ENCODE peak calls at places on chromosomes 7 and 10, in six cellular contexts. One of them, this sample, is unnamed.

GRCh38 chr10:89274928-89275327 is 23.4 kb upstream of the LIPA start:
- DNase-seq in SW 1271: no peak
- DNase-seq in activated CD4-positive, alpha-beta T cell treated with anti-CD3 and anti-CD28 coated beads, Interleukin-2, amount 50 U/mL, for 4 hours: no peak
- DNase-seq in type B pancreatic cell: no peak
- DNase-seq in activated T-cell treated with anti-CD3 and anti-CD28 coated beads, Interleukin-2, amount 50 U/mL, for 48 hours: no peak
- DNase-seq in stimulated activated CD8-positive, alpha-beta memory T cell treated with anti-CD3 and anti-CD28 coated beads, Interleukin-15, amount 100 ng/mL, for 24 hours: no peak
- DNase-seq in this sample: no peak

GRCh38 chr10:95464280-95464679 is 96.9 kb downstream of the SORBS1 start:
- DNase-seq in activated CD4-positive, alpha-beta T cell treated with anti-CD3 and anti-CD28 coated beads, Interleukin-2, amount 50 U/mL, for 4 hours: no peak
- DNase-seq in SW 1271: no peak
- DNase-seq in activated T-cell treated with anti-CD3 and anti-CD28 coated beads, Interleukin-2, amount 50 U/mL, for 48 hours: no peak
- DNase-seq in type B pancreatic cell: no peak
- DNase-seq in stimulated activated CD8-positive, alpha-beta memory T cell treated with anti-CD3 and anti-CD28 coated beads, Interleukin-15, amount 100 ng/mL, for 24 hours: no peak
- DNase-seq in this sample: no peak

GRCh38 chr7:132257253-132257652 is 319.0 kb downstream of the PLXNA4 start:
- DNase-seq in stimulated activated CD8-positive, alpha-beta memory T cell treated with anti-CD3 and anti-CD28 coated beads, Interleukin-15, amount 100 ng/mL, for 24 hours: no peak
- DNase-seq in activated CD4-positive, alpha-beta T cell treated with anti-CD3 and anti-CD28 coated beads, Interleukin-2, amount 50 U/mL, for 4 hours: no peak
- DNase-seq in activated T-cell treated with anti-CD3 and anti-CD28 coated beads, Interleukin-2, amount 50 U/mL, for 48 hours: no peak
- DNase-seq in type B pancreatic cell: no peak
- DNase-seq in SW 1271: no peak
- DNase-seq in this sample: no peak

GRCh38 chr10:66882271-66882670 is 43.6 kb upstream of the LRRTM3 start:
- DNase-seq in stimulated activated CD8-positive, alpha-beta memory T cell treated with anti-CD3 and anti-CD28 coated beads, Interleukin-15, amount 100 ng/mL, for 24 hours: no peak
- DNase-seq in activated T-cell treated with anti-CD3 and anti-CD28 coated beads, Interleukin-2, amount 50 U/mL, for 48 hours: no peak
- DNase-seq in activated CD4-positive, alpha-beta T cell treated with anti-CD3 and anti-CD28 coated beads, Interleukin-2, amount 50 U/mL, for 4 hours: no peak
- DNase-seq in SW 1271: no peak
- DNase-seq in type B pancreatic cell: no peak
- DNase-seq in this sample: no peak

GRCh38 chr7:75654855-75655254 is 83.9 kb downstream of the HIP1 start:
- DNase-seq in stimulated activated CD8-positive, alpha-beta memory T cell treated with anti-CD3 and anti-CD28 coated beads, Interleukin-15, amount 100 ng/mL, for 24 hours: no peak
- DNase-seq in SW 1271: no peak
- DNase-seq in activated CD4-positive, alpha-beta T cell treated with anti-CD3 and anti-CD28 coated beads, Interleukin-2, amount 50 U/mL, for 4 hours: no peak
- DNase-seq in type B pancreatic cell: no peak
- DNase-seq in activated T-cell treated with anti-CD3 and anti-CD28 coated beads, Interleukin-2, amount 50 U/mL, for 48 hours: no peak
- DNase-seq in this sample: no peak

GRCh38 chr10:122113161-122113944 is 124.4 kb downstream of the TACC2 start:
- DNase-seq in type B pancreatic cell: peak
- DNase-seq in activated CD4-positive, alpha-beta T cell treated with anti-CD3 and anti-CD28 coated beads, Interleukin-2, amount 50 U/mL, for 4 hours: no peak
- DNase-seq in activated T-cell treated with anti-CD3 and anti-CD28 coated beads, Interleukin-2, amount 50 U/mL, for 48 hours: peak
- DNase-seq in SW 1271: peak
- DNase-seq in stimulated activated CD8-positive, alpha-beta memory T cell treated with anti-CD3 and anti-CD28 coated beads, Interleukin-15, amount 100 ng/mL, for 24 hours: no peak
- DNase-seq in this sample: no peak

GRCh38 chr10:48470115-48470892 is 134.6 kb downstream of the ARHGAP22 start:
- DNase-seq in type B pancreatic cell: peak
- DNase-seq in stimulated activated CD8-positive, alpha-beta memory T cell treated with anti-CD3 and anti-CD28 coated beads, Interleukin-15, amount 100 ng/mL, for 24 hours: no peak
- DNase-seq in activated T-cell treated with anti-CD3 and anti-CD28 coated beads, Interleukin-2, amount 50 U/mL, for 48 hours: no peak
- DNase-seq in SW 1271: no peak
- DNase-seq in activated CD4-positive, alpha-beta T cell treated with anti-CD3 and anti-CD28 coated beads, Interleukin-2, amount 50 U/mL, for 4 hours: no peak
- DNase-seq in this sample: no peak

GRCh38 chr7:95331004-95331337 is 6.6 kb upstream of the PON1 start:
- DNase-seq in activated CD4-positive, alpha-beta T cell treated with anti-CD3 and anti-CD28 coated beads, Interleukin-2, amount 50 U/mL, for 4 hours: no peak
- DNase-seq in type B pancreatic cell: no peak
- DNase-seq in activated T-cell treated with anti-CD3 and anti-CD28 coated beads, Interleukin-2, amount 50 U/mL, for 48 hours: no peak
- DNase-seq in stimulated activated CD8-positive, alpha-beta memory T cell treated with anti-CD3 and anti-CD28 coated beads, Interleukin-15, amount 100 ng/mL, for 24 hours: no peak
- DNase-seq in SW 1271: no peak
- DNase-seq in this sample: no peak

GRCh38 chr10:89283174-89283987 is 18.5 kb upstream of the IFIT2 start:
- DNase-seq in activated CD4-positive, alpha-beta T cell treated with anti-CD3 and anti-CD28 coated beads, Interleukin-2, amount 50 U/mL, for 4 hours: no peak
- DNase-seq in activated T-cell treated with anti-CD3 and anti-CD28 coated beads, Interleukin-2, amount 50 U/mL, for 48 hours: no peak
- DNase-seq in stimulated activated CD8-positive, alpha-beta memory T cell treated with anti-CD3 and anti-CD28 coated beads, Interleukin-15, amount 100 ng/mL, for 24 hours: no peak
- DNase-seq in SW 1271: no peak
- DNase-seq in type B pancreatic cell: no peak
- DNase-seq in this sample: no peak

GRCh38 chr7:569071-569855 is 49.6 kb upstream of the PDGFA start:
- DNase-seq in type B pancreatic cell: no peak
- DNase-seq in activated CD4-positive, alpha-beta T cell treated with anti-CD3 and anti-CD28 coated beads, Interleukin-2, amount 50 U/mL, for 4 hours: no peak
- DNase-seq in activated T-cell treated with anti-CD3 and anti-CD28 coated beads, Interleukin-2, amount 50 U/mL, for 48 hours: no peak
- DNase-seq in stimulated activated CD8-positive, alpha-beta memory T cell treated with anti-CD3 and anti-CD28 coated beads, Interleukin-15, amount 100 ng/mL, for 24 hours: no peak
- DNase-seq in SW 1271: no peak
- DNase-seq in this sample: no peak

GRCh38 chr10:17241611-17242333 is 13.7 kb downstream of the VIM start:
- DNase-seq in activated CD4-positive, alpha-beta T cell treated with anti-CD3 and anti-CD28 coated beads, Interleukin-2, amount 50 U/mL, for 4 hours: no peak
- DNase-seq in stimulated activated CD8-positive, alpha-beta memory T cell treated with anti-CD3 and anti-CD28 coated beads, Interleukin-15, amount 100 ng/mL, for 24 hours: no peak
- DNase-seq in type B pancreatic cell: no peak
- DNase-seq in SW 1271: no peak
- DNase-seq in activated T-cell treated with anti-CD3 and anti-CD28 coated beads, Interleukin-2, amount 50 U/mL, for 48 hours: no peak
- DNase-seq in this sample: no peak

GRCh38 chr10:50580260-50580891 is 43.4 kb downstream of the SGMS1 start:
- DNase-seq in stimulated activated CD8-positive, alpha-beta memory T cell treated with anti-CD3 and anti-CD28 coated beads, Interleukin-15, amount 100 ng/mL, for 24 hours: no peak
- DNase-seq in activated T-cell treated with anti-CD3 and anti-CD28 coated beads, Interleukin-2, amount 50 U/mL, for 48 hours: no peak
- DNase-seq in type B pancreatic cell: no peak
- DNase-seq in activated CD4-positive, alpha-beta T cell treated with anti-CD3 and anti-CD28 coated beads, Interleukin-2, amount 50 U/mL, for 4 hours: no peak
- DNase-seq in SW 1271: no peak
- DNase-seq in this sample: no peak

GRCh38 chr10:82762641-82763040 is 887.6 kb downstream of the NRG3 start:
- DNase-seq in SW 1271: no peak
- DNase-seq in activated CD4-positive, alpha-beta T cell treated with anti-CD3 and anti-CD28 coated beads, Interleukin-2, amount 50 U/mL, for 4 hours: no peak
- DNase-seq in activated T-cell treated with anti-CD3 and anti-CD28 coated beads, Interleukin-2, amount 50 U/mL, for 48 hours: no peak
- DNase-seq in type B pancreatic cell: no peak
- DNase-seq in stimulated activated CD8-positive, alpha-beta memory T cell treated with anti-CD3 and anti-CD28 coated beads, Interleukin-15, amount 100 ng/mL, for 24 hours: no peak
- DNase-seq in this sample: no peak

GRCh38 chr10:80187465-80188409 is 17.6 kb downstream of the ANXA11 start:
- DNase-seq in type B pancreatic cell: no peak
- DNase-seq in activated T-cell treated with anti-CD3 and anti-CD28 coated beads, Interleukin-2, amount 50 U/mL, for 48 hours: peak
- DNase-seq in activated CD4-positive, alpha-beta T cell treated with anti-CD3 and anti-CD28 coated beads, Interleukin-2, amount 50 U/mL, for 4 hours: peak
- DNase-seq in SW 1271: no peak
- DNase-seq in stimulated activated CD8-positive, alpha-beta memory T cell treated with anti-CD3 and anti-CD28 coated beads, Interleukin-15, amount 100 ng/mL, for 24 hours: no peak
- DNase-seq in this sample: peak

GRCh38 chr7:123681561-123681960 is 25.9 kb downstream of the LMOD2 start:
- DNase-seq in stimulated activated CD8-positive, alpha-beta memory T cell treated with anti-CD3 and anti-CD28 coated beads, Interleukin-15, amount 100 ng/mL, for 24 hours: no peak
- DNase-seq in type B pancreatic cell: no peak
- DNase-seq in activated CD4-positive, alpha-beta T cell treated with anti-CD3 and anti-CD28 coated beads, Interleukin-2, amount 50 U/mL, for 4 hours: no peak
- DNase-seq in activated T-cell treated with anti-CD3 and anti-CD28 coated beads, Interleukin-2, amount 50 U/mL, for 48 hours: no peak
- DNase-seq in SW 1271: no peak
- DNase-seq in this sample: no peak

GRCh38 chr10:115063702-115064479 is 29.3 kb upstream of the ATRNL1 start:
- DNase-seq in activated T-cell treated with anti-CD3 and anti-CD28 coated beads, Interleukin-2, amount 50 U/mL, for 48 hours: no peak
- DNase-seq in activated CD4-positive, alpha-beta T cell treated with anti-CD3 and anti-CD28 coated beads, Interleukin-2, amount 50 U/mL, for 4 hours: no peak
- DNase-seq in SW 1271: no peak
- DNase-seq in stimulated activated CD8-positive, alpha-beta memory T cell treated with anti-CD3 and anti-CD28 coated beads, Interleukin-15, amount 100 ng/mL, for 24 hours: no peak
- DNase-seq in type B pancreatic cell: no peak
- DNase-seq in this sample: no peak

GRCh38 chr7:99631311-99632109 is 14.8 kb downstream of the ZSCAN25 start:
- DNase-seq in type B pancreatic cell: no peak
- DNase-seq in activated CD4-positive, alpha-beta T cell treated with anti-CD3 and anti-CD28 coated beads, Interleukin-2, amount 50 U/mL, for 4 hours: no peak
- DNase-seq in activated T-cell treated with anti-CD3 and anti-CD28 coated beads, Interleukin-2, amount 50 U/mL, for 48 hours: peak
- DNase-seq in stimulated activated CD8-positive, alpha-beta memory T cell treated with anti-CD3 and anti-CD28 coated beads, Interleukin-15, amount 100 ng/mL, for 24 hours: no peak
- DNase-seq in SW 1271: no peak
- DNase-seq in this sample: no peak

GRCh38 chr7:32093415-32094408 is 23.5 kb upstream of the PDE1C start:
- DNase-seq in activated T-cell treated with anti-CD3 and anti-CD28 coated beads, Interleukin-2, amount 50 U/mL, for 48 hours: no peak
- DNase-seq in type B pancreatic cell: no peak
- DNase-seq in stimulated activated CD8-positive, alpha-beta memory T cell treated with anti-CD3 and anti-CD28 coated beads, Interleukin-15, amount 100 ng/mL, for 24 hours: no peak
- DNase-seq in activated CD4-positive, alpha-beta T cell treated with anti-CD3 and anti-CD28 coated beads, Interleukin-2, amount 50 U/mL, for 4 hours: no peak
- DNase-seq in SW 1271: no peak
- DNase-seq in this sample: no peak

GRCh38 chr10:72702868-72703581 is 11.1 kb downstream of the MCU start:
- DNase-seq in stimulated activated CD8-positive, alpha-beta memory T cell treated with anti-CD3 and anti-CD28 coated beads, Interleukin-15, amount 100 ng/mL, for 24 hours: no peak
- DNase-seq in SW 1271: no peak
- DNase-seq in activated CD4-positive, alpha-beta T cell treated with anti-CD3 and anti-CD28 coated beads, Interleukin-2, amount 50 U/mL, for 4 hours: no peak
- DNase-seq in activated T-cell treated with anti-CD3 and anti-CD28 coated beads, Interleukin-2, amount 50 U/mL, for 48 hours: no peak
- DNase-seq in type B pancreatic cell: no peak
- DNase-seq in this sample: no peak

GRCh38 chr10:48439581-48440041 is 133.1 kb downstream of the MAPK8 start:
- DNase-seq in SW 1271: no peak
- DNase-seq in activated CD4-positive, alpha-beta T cell treated with anti-CD3 and anti-CD28 coated beads, Interleukin-2, amount 50 U/mL, for 4 hours: no peak
- DNase-seq in type B pancreatic cell: no peak
- DNase-seq in stimulated activated CD8-positive, alpha-beta memory T cell treated with anti-CD3 and anti-CD28 coated beads, Interleukin-15, amount 100 ng/mL, for 24 hours: no peak
- DNase-seq in activated T-cell treated with anti-CD3 and anti-CD28 coated beads, Interleukin-2, amount 50 U/mL, for 48 hours: no peak
- DNase-seq in this sample: no peak

GRCh38 chr7:46534593-46535271 is 613.7 kb upstream of the IGFBP3 start:
- DNase-seq in activated T-cell treated with anti-CD3 and anti-CD28 coated beads, Interleukin-2, amount 50 U/mL, for 48 hours: no peak
- DNase-seq in stimulated activated CD8-positive, alpha-beta memory T cell treated with anti-CD3 and anti-CD28 coated beads, Interleukin-15, amount 100 ng/mL, for 24 hours: no peak
- DNase-seq in SW 1271: no peak
- DNase-seq in activated CD4-positive, alpha-beta T cell treated with anti-CD3 and anti-CD28 coated beads, Interleukin-2, amount 50 U/mL, for 4 hours: no peak
- DNase-seq in type B pancreatic cell: no peak
- DNase-seq in this sample: no peak

GRCh38 chr7:32957326-32958045 is at the start of gene FKBP9:
- DNase-seq in activated CD4-positive, alpha-beta T cell treated with anti-CD3 and anti-CD28 coated beads, Interleukin-2, amount 50 U/mL, for 4 hours: no peak
- DNase-seq in type B pancreatic cell: peak
- DNase-seq in stimulated activated CD8-positive, alpha-beta memory T cell treated with anti-CD3 and anti-CD28 coated beads, Interleukin-15, amount 100 ng/mL, for 24 hours: no peak
- DNase-seq in SW 1271: peak
- DNase-seq in activated T-cell treated with anti-CD3 and anti-CD28 coated beads, Interleukin-2, amount 50 U/mL, for 48 hours: peak
- DNase-seq in this sample: no peak

GRCh38 chr7:17085186-17085585 is 203.4 kb upstream of the AGR3 start:
- DNase-seq in activated CD4-positive, alpha-beta T cell treated with anti-CD3 and anti-CD28 coated beads, Interleukin-2, amount 50 U/mL, for 4 hours: no peak
- DNase-seq in type B pancreatic cell: no peak
- DNase-seq in activated T-cell treated with anti-CD3 and anti-CD28 coated beads, Interleukin-2, amount 50 U/mL, for 48 hours: no peak
- DNase-seq in stimulated activated CD8-positive, alpha-beta memory T cell treated with anti-CD3 and anti-CD28 coated beads, Interleukin-15, amount 100 ng/mL, for 24 hours: no peak
- DNase-seq in SW 1271: no peak
- DNase-seq in this sample: no peak

GRCh38 chr7:112887-113286 is 79.5 kb upstream of the FAM20C start:
- DNase-seq in type B pancreatic cell: no peak
- DNase-seq in activated T-cell treated with anti-CD3 and anti-CD28 coated beads, Interleukin-2, amount 50 U/mL, for 48 hours: no peak
- DNase-seq in stimulated activated CD8-positive, alpha-beta memory T cell treated with anti-CD3 and anti-CD28 coated beads, Interleukin-15, amount 100 ng/mL, for 24 hours: no peak
- DNase-seq in SW 1271: no peak
- DNase-seq in activated CD4-positive, alpha-beta T cell treated with anti-CD3 and anti-CD28 coated beads, Interleukin-2, amount 50 U/mL, for 4 hours: no peak
- DNase-seq in this sample: no peak

GRCh38 chr10:66627156-66627555 is 298.7 kb upstream of the LRRTM3 start:
- DNase-seq in SW 1271: peak
- DNase-seq in type B pancreatic cell: no peak
- DNase-seq in activated T-cell treated with anti-CD3 and anti-CD28 coated beads, Interleukin-2, amount 50 U/mL, for 48 hours: no peak
- DNase-seq in stimulated activated CD8-positive, alpha-beta memory T cell treated with anti-CD3 and anti-CD28 coated beads, Interleukin-15, amount 100 ng/mL, for 24 hours: no peak
- DNase-seq in activated CD4-positive, alpha-beta T cell treated with anti-CD3 and anti-CD28 coated beads, Interleukin-2, amount 50 U/mL, for 4 hours: no peak
- DNase-seq in this sample: no peak

GRCh38 chr10:132542086-132542775 is 4.6 kb downstream of the INPP5A start:
- DNase-seq in activated T-cell treated with anti-CD3 and anti-CD28 coated beads, Interleukin-2, amount 50 U/mL, for 48 hours: no peak
- DNase-seq in type B pancreatic cell: no peak
- DNase-seq in activated CD4-positive, alpha-beta T cell treated with anti-CD3 and anti-CD28 coated beads, Interleukin-2, amount 50 U/mL, for 4 hours: no peak
- DNase-seq in SW 1271: no peak
- DNase-seq in stimulated activated CD8-positive, alpha-beta memory T cell treated with anti-CD3 and anti-CD28 coated beads, Interleukin-15, amount 100 ng/mL, for 24 hours: no peak
- DNase-seq in this sample: no peak

GRCh38 chr10:75612904-75613684 is 181.7 kb downstream of the LRMDA start:
- DNase-seq in SW 1271: no peak
- DNase-seq in activated T-cell treated with anti-CD3 and anti-CD28 coated beads, Interleukin-2, amount 50 U/mL, for 48 hours: no peak
- DNase-seq in type B pancreatic cell: no peak
- DNase-seq in activated CD4-positive, alpha-beta T cell treated with anti-CD3 and anti-CD28 coated beads, Interleukin-2, amount 50 U/mL, for 4 hours: no peak
- DNase-seq in stimulated activated CD8-positive, alpha-beta memory T cell treated with anti-CD3 and anti-CD28 coated beads, Interleukin-15, amount 100 ng/mL, for 24 hours: no peak
- DNase-seq in this sample: no peak

GRCh38 chr10:77906863-77907861 is 19.4 kb downstream of the DLG5 start:
- DNase-seq in type B pancreatic cell: no peak
- DNase-seq in activated CD4-positive, alpha-beta T cell treated with anti-CD3 and anti-CD28 coated beads, Interleukin-2, amount 50 U/mL, for 4 hours: no peak
- DNase-seq in stimulated activated CD8-positive, alpha-beta memory T cell treated with anti-CD3 and anti-CD28 coated beads, Interleukin-15, amount 100 ng/mL, for 24 hours: no peak
- DNase-seq in SW 1271: no peak
- DNase-seq in activated T-cell treated with anti-CD3 and anti-CD28 coated beads, Interleukin-2, amount 50 U/mL, for 48 hours: no peak
- DNase-seq in this sample: no peak

GRCh38 chr10:49351669-49352068 is 44.2 kb downstream of the DRGX start:
- DNase-seq in activated CD4-positive, alpha-beta T cell treated with anti-CD3 and anti-CD28 coated beads, Interleukin-2, amount 50 U/mL, for 4 hours: no peak
- DNase-seq in SW 1271: no peak
- DNase-seq in stimulated activated CD8-positive, alpha-beta memory T cell treated with anti-CD3 and anti-CD28 coated beads, Interleukin-15, amount 100 ng/mL, for 24 hours: no peak
- DNase-seq in activated T-cell treated with anti-CD3 and anti-CD28 coated beads, Interleukin-2, amount 50 U/mL, for 48 hours: no peak
- DNase-seq in type B pancreatic cell: no peak
- DNase-seq in this sample: no peak

GRCh38 chr10:59967079-59967478 is 60.7 kb upstream of the CCDC6 start:
- DNase-seq in activated T-cell treated with anti-CD3 and anti-CD28 coated beads, Interleukin-2, amount 50 U/mL, for 48 hours: no peak
- DNase-seq in SW 1271: no peak
- DNase-seq in stimulated activated CD8-positive, alpha-beta memory T cell treated with anti-CD3 and anti-CD28 coated beads, Interleukin-15, amount 100 ng/mL, for 24 hours: no peak
- DNase-seq in type B pancreatic cell: no peak
- DNase-seq in activated CD4-positive, alpha-beta T cell treated with anti-CD3 and anti-CD28 coated beads, Interleukin-2, amount 50 U/mL, for 4 hours: no peak
- DNase-seq in this sample: no peak

GRCh38 chr7:119270045-119270464 is 1002.9 kb upstream of the KCND2 start:
- DNase-seq in activated CD4-positive, alpha-beta T cell treated with anti-CD3 and anti-CD28 coated beads, Interleukin-2, amount 50 U/mL, for 4 hours: no peak
- DNase-seq in SW 1271: peak
- DNase-seq in type B pancreatic cell: no peak
- DNase-seq in activated T-cell treated with anti-CD3 and anti-CD28 coated beads, Interleukin-2, amount 50 U/mL, for 48 hours: peak
- DNase-seq in stimulated activated CD8-positive, alpha-beta memory T cell treated with anti-CD3 and anti-CD28 coated beads, Interleukin-15, amount 100 ng/mL, for 24 hours: no peak
- DNase-seq in this sample: no peak

GRCh38 chr10:122296363-122297120 is 25.4 kb downstream of the BTBD16 start:
- DNase-seq in type B pancreatic cell: no peak
- DNase-seq in SW 1271: no peak
- DNase-seq in activated CD4-positive, alpha-beta T cell treated with anti-CD3 and anti-CD28 coated beads, Interleukin-2, amount 50 U/mL, for 4 hours: no peak
- DNase-seq in stimulated activated CD8-positive, alpha-beta memory T cell treated with anti-CD3 and anti-CD28 coated beads, Interleukin-15, amount 100 ng/mL, for 24 hours: no peak
- DNase-seq in activated T-cell treated with anti-CD3 and anti-CD28 coated beads, Interleukin-2, amount 50 U/mL, for 48 hours: no peak
- DNase-seq in this sample: no peak